ENCODE peak calls at places on chromosomes 2 and 18, in seven cellular contexts. One of them, this sample, is unnamed.

GRCh38 chr2:102770506-102770905 is 8.7 kb downstream of the TMEM182 start:
- DNase-seq in pancreas: no peak
- DNase-seq in AG04450: no peak
- DNase-seq in heart right ventricle: no peak
- DNase-seq in cardiac muscle cell: no peak
- DNase-seq in lower leg skin: no peak
- DNase-seq in B cell: no peak
- DNase-seq in this sample: no peak

GRCh38 chr2:231211461-231211860 is 13.0 kb downstream of the ARMC9 start:
- DNase-seq in lower leg skin: no peak
- DNase-seq in pancreas: no peak
- DNase-seq in cardiac muscle cell: no peak
- DNase-seq in B cell: no peak
- DNase-seq in AG04450: no peak
- DNase-seq in heart right ventricle: no peak
- DNase-seq in this sample: no peak

GRCh38 chr2:216188956-216189355 is 79.8 kb downstream of the XRCC5 start:
- DNase-seq in cardiac muscle cell: no peak
- DNase-seq in pancreas: no peak
- DNase-seq in B cell: no peak
- DNase-seq in AG04450: no peak
- DNase-seq in lower leg skin: no peak
- DNase-seq in heart right ventricle: no peak
- DNase-seq in this sample: no peak

GRCh38 chr2:24821433-24821891 is 28.2 kb downstream of the CENPO start:
- DNase-seq in heart right ventricle: no peak
- DNase-seq in lower leg skin: peak
- DNase-seq in pancreas: no peak
- DNase-seq in B cell: no peak
- DNase-seq in cardiac muscle cell: no peak
- DNase-seq in AG04450: no peak
- DNase-seq in this sample: no peak

GRCh38 chr18:73891572-73892421 is 255.8 kb downstream of the FBXO15 start:
- DNase-seq in AG04450: no peak
- DNase-seq in B cell: no peak
- DNase-seq in lower leg skin: no peak
- DNase-seq in cardiac muscle cell: no peak
- DNase-seq in pancreas: no peak
- DNase-seq in heart right ventricle: no peak
- DNase-seq in this sample: no peak

GRCh38 chr2:238692562-238692961 is 155.3 kb upstream of the TWIST2 start:
- DNase-seq in lower leg skin: no peak
- DNase-seq in AG04450: no peak
- DNase-seq in heart right ventricle: no peak
- DNase-seq in cardiac muscle cell: no peak
- DNase-seq in B cell: no peak
- DNase-seq in pancreas: no peak
- DNase-seq in this sample: no peak

GRCh38 chr2:43270930-43271615 is 44.7 kb upstream of the ZFP36L2 start:
- DNase-seq in lower leg skin: no peak
- DNase-seq in heart right ventricle: no peak
- DNase-seq in B cell: no peak
- DNase-seq in cardiac muscle cell: no peak
- DNase-seq in AG04450: no peak
- DNase-seq in pancreas: no peak
- DNase-seq in this sample: no peak

GRCh38 chr18:74994502-74995403 is 214.2 kb downstream of the PTGR3 start:
- DNase-seq in AG04450: no peak
- DNase-seq in lower leg skin: no peak
- DNase-seq in B cell: no peak
- DNase-seq in heart right ventricle: no peak
- DNase-seq in cardiac muscle cell: no peak
- DNase-seq in pancreas: no peak
- DNase-seq in this sample: no peak

GRCh38 chr2:3200420-3200939 is 177.1 kb downstream of the EIPR1 start:
- DNase-seq in cardiac muscle cell: no peak
- DNase-seq in lower leg skin: no peak
- DNase-seq in B cell: no peak
- DNase-seq in pancreas: no peak
- DNase-seq in heart right ventricle: no peak
- DNase-seq in AG04450: no peak
- DNase-seq in this sample: no peak

GRCh38 chr2:140865851-140866250 is 1265.0 kb downstream of the LRP1B start:
- DNase-seq in pancreas: no peak
- DNase-seq in lower leg skin: no peak
- DNase-seq in cardiac muscle cell: no peak
- DNase-seq in heart right ventricle: no peak
- DNase-seq in AG04450: no peak
- DNase-seq in B cell: no peak
- DNase-seq in this sample: no peak

GRCh38 chr2:20209373-20210109 is 15.4 kb downstream of the SDC1 start:
- DNase-seq in B cell: no peak
- DNase-seq in AG04450: no peak
- DNase-seq in lower leg skin: no peak
- DNase-seq in heart right ventricle: no peak
- DNase-seq in pancreas: no peak
- DNase-seq in cardiac muscle cell: no peak
- DNase-seq in this sample: no peak

GRCh38 chr2:60485055-60485454 is 68.4 kb downstream of the BCL11A start:
- DNase-seq in lower leg skin: no peak
- DNase-seq in heart right ventricle: no peak
- DNase-seq in cardiac muscle cell: no peak
- DNase-seq in B cell: no peak
- DNase-seq in AG04450: no peak
- DNase-seq in pancreas: no peak
- DNase-seq in this sample: no peak

GRCh38 chr2:139478191-139478914 is 698.2 kb upstream of the NXPH2 start:
- DNase-seq in B cell: no peak
- DNase-seq in heart right ventricle: no peak
- DNase-seq in cardiac muscle cell: no peak
- DNase-seq in pancreas: no peak
- DNase-seq in lower leg skin: no peak
- DNase-seq in AG04450: no peak
- DNase-seq in this sample: no peak

GRCh38 chr2:158681816-158682215 is 113.3 kb upstream of the DAPL1 start:
- DNase-seq in AG04450: no peak
- DNase-seq in lower leg skin: no peak
- DNase-seq in heart right ventricle: no peak
- DNase-seq in B cell: no peak
- DNase-seq in pancreas: no peak
- DNase-seq in cardiac muscle cell: no peak
- DNase-seq in this sample: no peak

GRCh38 chr18:8051388-8051787 is 484.3 kb downstream of the PTPRM start:
- DNase-seq in cardiac muscle cell: no peak
- DNase-seq in heart right ventricle: no peak
- DNase-seq in pancreas: no peak
- DNase-seq in AG04450: no peak
- DNase-seq in B cell: no peak
- DNase-seq in lower leg skin: no peak
- DNase-seq in this sample: no peak

GRCh38 chr2:144801766-144802165 is 281.8 kb upstream of the ZEB2 start:
- DNase-seq in lower leg skin: no peak
- DNase-seq in heart right ventricle: no peak
- DNase-seq in pancreas: no peak
- DNase-seq in B cell: no peak
- DNase-seq in cardiac muscle cell: no peak
- DNase-seq in AG04450: peak
- DNase-seq in this sample: no peak

GRCh38 chr2:37415128-37415817 is 70.8 kb downstream of the QPCT start:
- DNase-seq in heart right ventricle: no peak
- DNase-seq in AG04450: no peak
- DNase-seq in lower leg skin: no peak
- DNase-seq in cardiac muscle cell: peak
- DNase-seq in B cell: no peak
- DNase-seq in pancreas: no peak
- DNase-seq in this sample: no peak

GRCh38 chr2:154603682-154604081 is 94.8 kb upstream of the KCNJ3 start:
- DNase-seq in heart right ventricle: no peak
- DNase-seq in pancreas: no peak
- DNase-seq in cardiac muscle cell: no peak
- DNase-seq in B cell: no peak
- DNase-seq in lower leg skin: no peak
- DNase-seq in AG04450: no peak
- DNase-seq in this sample: no peak

GRCh38 chr18:39647627-39648502 is 2082.3 kb upstream of the CELF4 start:
- DNase-seq in cardiac muscle cell: peak
- DNase-seq in heart right ventricle: no peak
- DNase-seq in lower leg skin: no peak
- DNase-seq in B cell: no peak
- DNase-seq in pancreas: no peak
- DNase-seq in AG04450: peak
- DNase-seq in this sample: no peak

GRCh38 chr2:159516241-159516758 is 100.0 kb downstream of the BAZ2B start:
- DNase-seq in lower leg skin: no peak
- DNase-seq in B cell: peak
- DNase-seq in pancreas: no peak
- DNase-seq in cardiac muscle cell: peak
- DNase-seq in AG04450: no peak
- DNase-seq in heart right ventricle: no peak
- DNase-seq in this sample: no peak

GRCh38 chr2:24021122-24021998 is 11.5 kb downstream of the MFSD2B start:
- DNase-seq in heart right ventricle: no peak
- DNase-seq in AG04450: no peak
- DNase-seq in cardiac muscle cell: peak
- DNase-seq in lower leg skin: peak
- DNase-seq in B cell: no peak
- DNase-seq in pancreas: no peak
- DNase-seq in this sample: no peak

GRCh38 chr2:48205137-48205798 is 299.0 kb upstream of the FBXO11 start:
- DNase-seq in B cell: peak
- DNase-seq in AG04450: no peak
- DNase-seq in cardiac muscle cell: no peak
- DNase-seq in pancreas: no peak
- DNase-seq in lower leg skin: no peak
- DNase-seq in heart right ventricle: no peak
- DNase-seq in this sample: no peak

GRCh38 chr2:234446404-234447076 is 50.3 kb downstream of the ARL4C start:
- DNase-seq in B cell: peak
- DNase-seq in cardiac muscle cell: no peak
- DNase-seq in AG04450: no peak
- DNase-seq in pancreas: peak
- DNase-seq in lower leg skin: peak
- DNase-seq in heart right ventricle: peak
- DNase-seq in this sample: no peak

GRCh38 chr2:98585386-98585785 is 22.9 kb downstream of the COA5 start:
- DNase-seq in heart right ventricle: no peak
- DNase-seq in lower leg skin: no peak
- DNase-seq in AG04450: no peak
- DNase-seq in pancreas: no peak
- DNase-seq in cardiac muscle cell: no peak
- DNase-seq in B cell: no peak
- DNase-seq in this sample: no peak

GRCh38 chr2:241230435-241230834 is 42.0 kb downstream of the ANO7 start:
- DNase-seq in pancreas: no peak
- DNase-seq in B cell: no peak
- DNase-seq in heart right ventricle: no peak
- DNase-seq in lower leg skin: no peak
- DNase-seq in AG04450: no peak
- DNase-seq in cardiac muscle cell: no peak
- DNase-seq in this sample: no peak

GRCh38 chr2:31318360-31319336 is 84.7 kb downstream of the EHD3 start:
- DNase-seq in AG04450: peak
- DNase-seq in B cell: no peak
- DNase-seq in pancreas: no peak
- DNase-seq in heart right ventricle: peak
- DNase-seq in cardiac muscle cell: no peak
- DNase-seq in lower leg skin: no peak
- DNase-seq in this sample: no peak

GRCh38 chr18:70500748-70501147 is 211.9 kb downstream of the SOCS6 start:
- DNase-seq in AG04450: no peak
- DNase-seq in cardiac muscle cell: no peak
- DNase-seq in pancreas: no peak
- DNase-seq in heart right ventricle: no peak
- DNase-seq in lower leg skin: no peak
- DNase-seq in B cell: no peak
- DNase-seq in this sample: no peak

DNA sequence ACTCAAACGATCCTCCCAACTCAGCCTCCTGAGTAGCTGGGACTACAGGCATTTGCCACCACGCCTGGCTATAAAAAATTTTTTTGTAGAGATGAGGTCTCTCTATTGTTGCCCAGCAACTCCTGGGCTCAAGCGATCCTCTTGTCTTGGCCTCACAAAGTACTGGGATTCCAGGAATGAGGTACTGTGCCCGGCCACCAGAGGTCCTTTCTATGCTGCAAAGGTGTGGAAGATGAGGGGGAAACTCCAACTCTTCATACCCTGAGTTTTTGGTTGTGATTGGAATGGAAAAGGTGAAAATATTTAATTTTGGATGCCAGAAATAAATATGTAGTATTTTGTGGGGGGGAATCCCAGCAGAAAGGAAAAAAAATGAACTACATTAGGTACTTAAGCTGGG is 36.0 kb downstream of the MRPL33 start:
- DNase-seq in pancreas: no peak
- DNase-seq in lower leg skin: no peak
- DNase-seq in heart right ventricle: no peak
- DNase-seq in cardiac muscle cell: peak
- DNase-seq in AG04450: no peak
- DNase-seq in B cell: no peak
- DNase-seq in this sample: no peak
- TF ChIP-seq CTCF in pancreas: peak
- TF ChIP-seq CTCF in lower leg skin: no peak
- TF ChIP-seq CTCF in heart right ventricle: no peak
- TF ChIP-seq CTCF in cardiac muscle cell: peak
- TF ChIP-seq CTCF in AG04450: peak
- TF ChIP-seq CTCF in B cell: peak
- TF ChIP-seq CTCF in this sample: peak

GRCh38 chr18:23237524-23238151 is 102.4 kb downstream of the CABLES1 start:
- DNase-seq in heart right ventricle: peak
- DNase-seq in B cell: peak
- DNase-seq in pancreas: no peak
- DNase-seq in cardiac muscle cell: no peak
- DNase-seq in lower leg skin: peak
- DNase-seq in AG04450: no peak
- DNase-seq in this sample: no peak
- TF ChIP-seq CTCF in heart right ventricle: no peak
- TF ChIP-seq CTCF in B cell: no peak
- TF ChIP-seq CTCF in pancreas: no peak
- TF ChIP-seq CTCF in cardiac muscle cell: peak
- TF ChIP-seq CTCF in lower leg skin: no peak
- TF ChIP-seq CTCF in AG04450: peak
- TF ChIP-seq CTCF in this sample: no peak

GRCh38 chr2:136075466-136075865 is 42.5 kb downstream of the CXCR4 start:
- DNase-seq in B cell: no peak
- DNase-seq in pancreas: no peak
- DNase-seq in cardiac muscle cell: no peak
- DNase-seq in AG04450: no peak
- DNase-seq in heart right ventricle: no peak
- DNase-seq in lower leg skin: no peak
- DNase-seq in this sample: no peak
- TF ChIP-seq CTCF in B cell: no peak
- TF ChIP-seq CTCF in pancreas: no peak
- TF ChIP-seq CTCF in cardiac muscle cell: no peak
- TF ChIP-seq CTCF in AG04450: no peak
- TF ChIP-seq CTCF in heart right ventricle: no peak
- TF ChIP-seq CTCF in lower leg skin: no peak
- TF ChIP-seq CTCF in this sample: no peak

DNA sequence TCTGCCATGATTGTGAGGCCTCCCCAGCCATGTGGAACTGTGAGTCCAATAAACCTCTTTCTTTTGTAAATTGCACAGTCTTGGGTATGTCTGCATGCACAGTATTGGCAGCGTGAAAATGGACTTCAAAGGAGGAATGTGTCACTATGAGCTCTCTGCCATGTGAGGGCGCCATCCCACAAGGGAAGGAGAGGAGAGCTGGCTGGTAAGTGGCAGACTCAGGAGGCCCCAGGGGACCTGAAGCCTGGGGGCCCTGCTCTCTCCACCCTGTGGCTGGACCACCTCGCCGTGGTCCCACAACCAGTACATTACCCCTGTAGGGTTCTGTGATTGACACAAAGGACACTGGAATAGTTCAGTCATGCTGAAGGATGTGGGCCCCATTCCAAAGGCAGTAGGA is 122.1 kb downstream of the RPIA start:
- DNase-seq in B cell: no peak
- DNase-seq in pancreas: no peak
- DNase-seq in cardiac muscle cell: no peak
- DNase-seq in lower leg skin: no peak
- DNase-seq in AG04450: no peak
- DNase-seq in heart right ventricle: no peak
- DNase-seq in this sample: no peak
- TF ChIP-seq CTCF in B cell: no peak
- TF ChIP-seq CTCF in pancreas: no peak
- TF ChIP-seq CTCF in cardiac muscle cell: no peak
- TF ChIP-seq CTCF in lower leg skin: no peak
- TF ChIP-seq CTCF in AG04450: no peak
- TF ChIP-seq CTCF in heart right ventricle: no peak
- TF ChIP-seq CTCF in this sample: no peak